ENCODE peak calls at places on chromosomes 6 and 20, in five cellular contexts. W is COR-L47; P is AG10803; U is activated gamma-delta T cell treated with Interleukin-2 at 50 U/mL for 16 hours; B is effector CD4-positive, alpha-beta T cell. D is an unnamed sample.

GRCh38 chr6:158762787-158763439 is 56.3 kb downstream of the EZR start:
- DNase-seq in W (no peak), P (no peak), U (no peak), B (no peak), D (no peak)

GRCh38 chr6:81772741-81773140 is 20.3 kb upstream of the TENT5A start:
- DNase-seq in W (no peak), P (peak), U (no peak), B (no peak), D (no peak)

GRCh38 chr6:26383624-26384417 is 913 bp downstream of the BTN2A2 start:
- DNase-seq in W (no peak), P (peak), U (peak), B (no peak), D (peak)

GRCh38 chr20:19964289-19965263 is 52.6 kb upstream of the NAA20 start:
- DNase-seq in W (no peak), P (peak), U (no peak), B (no peak), D (peak)

GRCh38 chr20:62837790-62838458 is 21.1 kb downstream of the COL9A3 start:
- DNase-seq in W (peak), P (peak), U (no peak), B (no peak), D (peak)

GRCh38 chr20:21151791-21152190 is 25.9 kb downstream of the KIZ start:
- DNase-seq in W (no peak), P (peak), U (no peak), B (no peak), D (no peak)

GRCh38 chr20:17471606-17472187 is 59.5 kb downstream of the BFSP1 start:
- DNase-seq in W (peak), P (no peak), U (no peak), B (no peak), D (peak)

GRCh38 chr6:98871057-98871456 is 36.7 kb downstream of the POU3F2 start:
- DNase-seq in W (no peak), P (peak), U (no peak), B (no peak), D (no peak)

GRCh38 chr20:57814529-57814928 is 104.7 kb upstream of the PMEPA1 start:
- DNase-seq in W (no peak), P (no peak), U (no peak), B (no peak), D (no peak)

GRCh38 chr6:149636116-149636515 is 12.4 kb downstream of the KATNA1 start:
- DNase-seq in W (no peak), P (peak), U (no peak), B (no peak), D (no peak)

GRCh38 chr6:125212377-125212776 is 58.8 kb downstream of the TPD52L1 start:
- DNase-seq in W (no peak), P (no peak), U (no peak), B (no peak), D (no peak)

GRCh38 chr20:20003088-20003954 is 13.8 kb upstream of the NAA20 start:
- DNase-seq in W (no peak), P (no peak), U (no peak), B (no peak), D (no peak)

GRCh38 chr20:24838551-24839530 is 110.2 kb upstream of the CST7 start:
- DNase-seq in W (no peak), P (peak), U (no peak), B (no peak), D (no peak)

GRCh38 chr6:154737424-154737823 is 4.2 kb downstream of the SCAF8 start:
- DNase-seq in W (no peak), P (no peak), U (no peak), B (no peak), D (no peak)

GRCh38 chr6:53986165-53986720 is 125.0 kb upstream of the MLIP start:
- DNase-seq in W (peak), P (peak), U (no peak), B (no peak), D (peak)

GRCh38 chr20:39103732-39104131 is 141.6 kb downstream of the DHX35 start:
- DNase-seq in W (no peak), P (peak), U (no peak), B (no peak), D (no peak)

GRCh38 chr20:32336918-32337347 is 21.2 kb upstream of the ASXL1 start:
- DNase-seq in W (no peak), P (peak), U (no peak), B (no peak), D (peak)

GRCh38 chr6:150767585-150768164 is 97.8 kb upstream of the MTHFD1L start:
- DNase-seq in W (no peak), P (peak), U (no peak), B (no peak), D (no peak)

GRCh38 chr6:168581236-168581635 is 140.3 kb downstream of the SMOC2 start:
- DNase-seq in W (no peak), P (no peak), U (no peak), B (no peak), D (peak)

GRCh38 chr20:16222859-16223411 is 350.3 kb downstream of the KIF16B start:
- DNase-seq in W (no peak), P (no peak), U (no peak), B (no peak), D (peak)

GRCh38 chr20:19832875-19833274 is 74.8 kb downstream of the RIN2 start:
- DNase-seq in W (no peak), P (no peak), U (no peak), B (no peak), D (no peak)

GRCh38 chr6:36920049-36920448 is 34.3 kb downstream of the C6orf89 start:
- DNase-seq in W (no peak), P (no peak), U (no peak), B (no peak), D (no peak)

GRCh38 chr6:53767941-53768340 is 26.9 kb upstream of the LRRC1 start:
- DNase-seq in W (no peak), P (no peak), U (no peak), B (no peak), D (no peak)

GRCh38 chr20:54161008-54161820 is 12.6 kb downstream of the CYP24A1 start:
- DNase-seq in W (no peak), P (no peak), U (no peak), B (no peak), D (no peak)

GRCh38 chr6:22368794-22369193 is 72.0 kb upstream of the PRL start:
- DNase-seq in W (no peak), P (peak), U (no peak), B (no peak), D (no peak)

GRCh38 chr20:5127859-5128409 is 1.1 kb downstream of the CDS2 start:
- DNase-seq in W (no peak), P (no peak), U (no peak), B (no peak), D (no peak)

GRCh38 chr20:49794336-49795124 is 18.1 kb upstream of the SLC9A8 start:
- DNase-seq in W (no peak), P (peak), U (no peak), B (no peak), D (no peak)

GRCh38 chr6:158283304-158284005 is 28.8 kb upstream of the TULP4 start:
- DNase-seq in W (no peak), P (peak), U (no peak), B (peak), D (no peak)

GRCh38 chr6:30802731-30803130 is 58.4 kb upstream of the IER3 start:
- DNase-seq in W (no peak), P (no peak), U (no peak), B (no peak), D (no peak)

GRCh38 chr6:45278367-45278766 is 49.8 kb upstream of the RUNX2 start:
- DNase-seq in W (no peak), P (no peak), U (no peak), B (no peak), D (no peak)

GRCh38 chr20:54668271-54669053 is 193.1 kb downstream of the DOK5 start:
- DNase-seq in W (no peak), P (peak), U (no peak), B (no peak), D (peak)

GRCh38 chr6:74366634-74367033 is 670.6 kb downstream of the CD109 start:
- DNase-seq in W (no peak), P (no peak), U (no peak), B (no peak), D (no peak)

GRCh38 chr6:14382381-14383236 is 265.0 kb downstream of the CD83 start:
- DNase-seq in W (no peak), P (no peak), U (no peak), B (no peak), D (no peak)

GRCh38 chr6:18101271-18101670 is 21.2 kb downstream of the NHLRC1 start:
- DNase-seq in W (no peak), P (peak), U (no peak), B (no peak), D (no peak)

GRCh38 chr6:7505196-7505699 is 36.2 kb upstream of the DSP start:
- DNase-seq in W (peak), P (peak), U (no peak), B (no peak), D (peak)

GRCh38 chr6:88376759-88377387 is 210.7 kb upstream of the CNR1 start:
- DNase-seq in W (no peak), P (peak), U (no peak), B (no peak), D (no peak)

GRCh38 chr6:55437141-55437540 is 109.9 kb downstream of the GFRAL start:
- DNase-seq in W (no peak), P (no peak), U (no peak), B (no peak), D (no peak)

GRCh38 chr6:31359556-31359955 is 2.6 kb upstream of the HLA-B start:
- DNase-seq in W (no peak), P (no peak), U (no peak), B (no peak), D (no peak)

GRCh38 chr20:37630993-37631392 is 62.8 kb upstream of the CTNNBL1 start:
- DNase-seq in W (no peak), P (no peak), U (no peak), B (no peak), D (no peak)

GRCh38 chr6:158321960-158322359 is 9.7 kb downstream of the TULP4 start:
- DNase-seq in W (no peak), P (peak), U (no peak), B (no peak), D (no peak)

D was measured in DMS53.